ENCODE peak calls at places on chromosome 11, in five cellular contexts. One of them, this sample, is unnamed.

GRCh38 chr11:2882681-2883110 is 2.9 kb downstream of the CDKN1C start:
- DNase-seq in Peyer's patch: no peak
- DNase-seq in gastrocnemius medialis: no peak
- DNase-seq in IMR-90: no peak
- DNase-seq in GM23338: peak; percentile 50
- DNase-seq in this sample: no peak

GRCh38 chr11:130070109-130070828 is 575 bp downstream of the APLP2 start:
- DNase-seq in GM23338: peak; percentile 56
- DNase-seq in IMR-90: peak; percentile 13
- DNase-seq in gastrocnemius medialis: no peak
- DNase-seq in Peyer's patch: peak; percentile 44
- DNase-seq in this sample: no peak

GRCh38 chr11:8698379-8698851 is 15.8 kb downstream of the RPL27A start:
- DNase-seq in Peyer's patch: no peak
- DNase-seq in IMR-90: no peak
- DNase-seq in gastrocnemius medialis: no peak
- DNase-seq in GM23338: peak; percentile 54
- DNase-seq in this sample: no peak

GRCh38 chr11:40393511-40393910 is 1065.9 kb downstream of the LRRC4C start:
- DNase-seq in GM23338: no peak
- DNase-seq in gastrocnemius medialis: no peak
- DNase-seq in Peyer's patch: no peak
- DNase-seq in IMR-90: no peak
- DNase-seq in this sample: no peak

GRCh38 chr11:116835791-116836647 is 1.4 kb downstream of the APOA1 start:
- DNase-seq in Peyer's patch: peak; percentile 68
- DNase-seq in IMR-90: peak; percentile 93
- DNase-seq in gastrocnemius medialis: peak; percentile 65
- DNase-seq in GM23338: peak; percentile 95
- DNase-seq in this sample: peak; percentile 86

GRCh38 chr11:125948278-125949051 is 2.6 kb downstream of the VSIG10L2 start:
- DNase-seq in GM23338: no peak
- DNase-seq in gastrocnemius medialis: no peak
- DNase-seq in Peyer's patch: no peak
- DNase-seq in IMR-90: no peak
- DNase-seq in this sample: peak; percentile 52

GRCh38 chr11:34865261-34865660 is 50.9 kb downstream of the APIP start:
- DNase-seq in gastrocnemius medialis: no peak
- DNase-seq in Peyer's patch: no peak
- DNase-seq in IMR-90: no peak
- DNase-seq in GM23338: no peak
- DNase-seq in this sample: no peak

GRCh38 chr11:19365743-19366410 is 125.1 kb upstream of the E2F8 start:
- DNase-seq in gastrocnemius medialis: no peak
- DNase-seq in IMR-90: no peak
- DNase-seq in GM23338: no peak
- DNase-seq in Peyer's patch: no peak
- DNase-seq in this sample: no peak

GRCh38 chr11:115717215-115717584 is 213.0 kb upstream of the CADM1 start:
- DNase-seq in Peyer's patch: no peak
- DNase-seq in GM23338: no peak
- DNase-seq in gastrocnemius medialis: no peak
- DNase-seq in IMR-90: peak; percentile 46
- DNase-seq in this sample: no peak

GRCh38 chr11:106329273-106330018 is 252.0 kb downstream of the AASDHPPT start:
- DNase-seq in Peyer's patch: no peak
- DNase-seq in IMR-90: no peak
- DNase-seq in GM23338: no peak
- DNase-seq in gastrocnemius medialis: no peak
- DNase-seq in this sample: no peak

GRCh38 chr11:118872403-118872821 is 11.3 kb upstream of the CXCR5 start:
- DNase-seq in GM23338: no peak
- DNase-seq in gastrocnemius medialis: no peak
- DNase-seq in Peyer's patch: peak; percentile 82
- DNase-seq in IMR-90: no peak
- DNase-seq in this sample: no peak

GRCh38 chr11:76769645-76770586 is 13.2 kb upstream of the TSKU start:
- DNase-seq in Peyer's patch: no peak
- DNase-seq in gastrocnemius medialis: no peak
- DNase-seq in GM23338: no peak
- DNase-seq in IMR-90: peak; percentile 72
- DNase-seq in this sample: no peak

GRCh38 chr11:9568854-9569587 is 4.4 kb upstream of the WEE1 start:
- DNase-seq in Peyer's patch: peak; percentile 41
- DNase-seq in IMR-90: peak; percentile 89
- DNase-seq in GM23338: peak; percentile 92
- DNase-seq in gastrocnemius medialis: no peak
- DNase-seq in this sample: peak; percentile 83

GRCh38 chr11:44624761-44625221 is 59.3 kb downstream of the CD82 start:
- DNase-seq in Peyer's patch: no peak
- DNase-seq in GM23338: no peak
- DNase-seq in IMR-90: no peak
- DNase-seq in gastrocnemius medialis: no peak
- DNase-seq in this sample: peak; percentile 40

GRCh38 chr11:44270403-44271192 is 39.3 kb downstream of the ALX4 start:
- DNase-seq in Peyer's patch: no peak
- DNase-seq in gastrocnemius medialis: no peak
- DNase-seq in GM23338: no peak
- DNase-seq in IMR-90: no peak
- DNase-seq in this sample: no peak

GRCh38 chr11:79794484-79795393 is 353.9 kb upstream of the TENM4 start:
- DNase-seq in Peyer's patch: no peak
- DNase-seq in IMR-90: no peak
- DNase-seq in gastrocnemius medialis: no peak
- DNase-seq in GM23338: peak; percentile 2
- DNase-seq in this sample: no peak

GRCh38 chr11:33630936-33631748 is 69.5 kb downstream of the C11orf91 start:
- DNase-seq in IMR-90: no peak
- DNase-seq in gastrocnemius medialis: no peak
- DNase-seq in GM23338: no peak
- DNase-seq in Peyer's patch: no peak
- DNase-seq in this sample: no peak

GRCh38 chr11:22151795-22152194 is 41.1 kb upstream of the ANO5 start:
- DNase-seq in GM23338: no peak
- DNase-seq in IMR-90: no peak
- DNase-seq in gastrocnemius medialis: no peak
- DNase-seq in Peyer's patch: no peak
- DNase-seq in this sample: no peak

DNA sequence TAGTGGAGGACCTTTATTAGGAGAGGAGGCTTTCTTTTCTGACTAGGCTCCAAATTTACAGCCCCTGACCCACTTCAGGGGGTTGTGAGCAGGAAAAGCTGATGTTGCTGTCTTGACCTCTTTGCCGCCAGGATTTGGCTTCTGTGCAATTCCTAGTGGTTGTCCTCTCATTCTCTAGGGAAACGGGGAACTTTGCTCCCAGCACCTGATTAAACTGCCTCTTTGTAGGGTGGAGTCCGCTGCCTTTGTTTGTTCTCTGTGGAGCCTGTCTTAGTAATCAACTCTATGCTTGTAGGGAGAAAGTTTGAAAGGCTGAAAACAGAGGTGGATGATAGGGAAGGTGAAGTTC is 16.3 kb downstream of the CTNND1 start:
- DNase-seq in gastrocnemius medialis: no peak
- DNase-seq in GM23338: peak; percentile 55
- DNase-seq in Peyer's patch: no peak
- DNase-seq in IMR-90: no peak
- DNase-seq in this sample: no peak
- H3K4me1 ChIP-seq in gastrocnemius medialis: peaks cover 93% of the 10 kb centered on the region
- H3K4me1 ChIP-seq in GM23338: peaks cover 59% of the 10 kb centered on the region
- H3K4me1 ChIP-seq in Peyer's patch: no peaks in the 10 kb centered on the region
- H3K4me1 ChIP-seq in IMR-90: peaks cover 31% of the 10 kb centered on the region
- H3K4me1 ChIP-seq in this sample: no peaks in the 10 kb centered on the region

GRCh38 chr11:88597387-88597786 is 259.9 kb upstream of the CTSC start:
- DNase-seq in Peyer's patch: no peak
- DNase-seq in gastrocnemius medialis: no peak
- DNase-seq in GM23338: no peak
- DNase-seq in IMR-90: no peak
- DNase-seq in this sample: no peak
- H3K4me3 ChIP-seq in Peyer's patch: no peak overlapping the region
- H3K4me3 ChIP-seq in gastrocnemius medialis: no peak overlapping the region
- H3K4me3 ChIP-seq in GM23338: no peak overlapping the region
- H3K4me3 ChIP-seq in IMR-90: no peak overlapping the region
- H3K4me3 ChIP-seq in this sample: no peak overlapping the region

DNA sequence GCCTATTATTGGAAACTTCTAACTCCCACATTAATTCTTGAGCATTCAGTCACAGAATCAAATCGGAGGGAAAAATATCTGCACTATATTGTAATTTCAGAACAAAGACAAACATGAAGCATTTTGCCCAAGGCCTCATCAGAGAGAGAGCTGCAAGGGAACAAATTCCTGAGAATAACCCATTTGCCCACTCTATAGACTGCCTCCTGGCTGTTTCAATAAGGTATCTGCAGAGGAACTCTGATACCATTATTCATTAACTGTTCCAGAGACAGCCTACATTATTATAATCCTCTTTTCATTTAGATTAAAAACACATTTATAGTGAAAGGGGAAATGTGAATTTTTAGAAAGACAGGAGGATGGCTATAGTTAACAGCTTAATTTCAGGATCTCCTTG is 663.9 kb downstream of the DLG2 start:
- DNase-seq in GM23338: peak; percentile 21
- DNase-seq in IMR-90: no peak
- DNase-seq in gastrocnemius medialis: no peak
- DNase-seq in Peyer's patch: no peak
- DNase-seq in this sample: no peak
- H3K27ac ChIP-seq in GM23338: no peak overlapping the region
- H3K27ac ChIP-seq in IMR-90: no peak overlapping the region
- H3K27ac ChIP-seq in gastrocnemius medialis: no peak overlapping the region
- H3K27ac ChIP-seq in Peyer's patch: no peak overlapping the region
- H3K27ac ChIP-seq in this sample: no peak overlapping the region

GRCh38 chr11:65426839-65427690 is 4.5 kb downstream of the NEAT1 start:
- DNase-seq in IMR-90: peak; percentile 77
- DNase-seq in gastrocnemius medialis: no peak
- DNase-seq in Peyer's patch: peak; percentile 44
- DNase-seq in GM23338: peak; percentile 54
- DNase-seq in this sample: peak; percentile 65

GRCh38 chr11:65425971-65426838 is 3.6 kb downstream of the NEAT1 start:
- DNase-seq in Peyer's patch: peak; percentile 10
- DNase-seq in gastrocnemius medialis: no peak
- DNase-seq in IMR-90: peak; percentile 89
- DNase-seq in GM23338: no peak
- DNase-seq in this sample: peak; percentile 34

GRCh38 chr11:65424200-65425104 is 1.9 kb downstream of the NEAT1 start:
- DNase-seq in Peyer's patch: no peak
- DNase-seq in gastrocnemius medialis: no peak
- DNase-seq in GM23338: peak; percentile 18
- DNase-seq in IMR-90: peak; percentile 54
- DNase-seq in this sample: peak; percentile 58

GRCh38 chr11:65423516-65424199 is 1.1 kb downstream of the NEAT1 start:
- DNase-seq in GM23338: no peak
- DNase-seq in IMR-90: peak; percentile 32
- DNase-seq in Peyer's patch: no peak
- DNase-seq in gastrocnemius medialis: no peak
- DNase-seq in this sample: no peak

DNA sequence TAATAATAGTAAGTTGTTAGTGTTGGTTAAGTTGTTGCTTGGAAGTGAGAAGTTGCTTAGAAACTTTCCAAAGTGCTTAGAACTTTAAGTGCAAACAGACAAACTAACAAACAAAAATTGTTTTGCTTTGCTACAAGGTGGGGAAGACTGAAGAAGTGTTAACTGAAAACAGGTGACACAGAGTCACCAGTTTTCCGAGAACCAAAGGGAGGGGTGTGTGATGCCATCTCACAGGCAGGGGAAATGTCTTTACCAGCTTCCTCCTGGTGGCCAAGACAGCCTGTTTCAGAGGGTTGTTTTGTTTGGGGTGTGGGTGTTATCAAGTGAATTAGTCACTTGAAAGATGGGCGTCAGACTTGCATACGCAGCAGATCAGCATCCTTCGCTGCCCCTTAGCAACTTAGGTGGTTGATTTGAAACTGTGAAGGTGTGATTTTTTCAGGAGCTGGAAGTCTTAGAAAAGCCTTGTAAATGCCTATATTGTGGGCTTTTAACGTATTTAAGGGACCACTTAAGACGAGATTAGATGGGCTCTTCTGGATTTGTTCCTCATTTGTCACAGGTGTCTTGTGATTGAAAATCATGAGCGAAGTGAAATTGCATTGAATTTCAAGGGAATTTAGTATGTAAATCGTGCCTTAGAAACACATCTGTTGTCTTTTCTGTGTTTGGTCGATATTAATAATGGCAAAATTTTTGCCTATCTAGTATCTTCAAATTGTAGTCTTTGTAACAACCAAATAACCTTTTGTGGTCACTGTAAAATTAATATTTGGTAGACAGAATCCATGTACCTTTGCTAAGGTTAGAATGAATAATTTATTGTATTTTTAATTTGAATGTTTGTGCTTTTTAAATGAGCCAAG is 2.7 kb downstream of the NEAT1 start:
- DNase-seq in Peyer's patch: peak; percentile 77
- DNase-seq in IMR-90: peak; percentile 78
- DNase-seq in GM23338: peak; percentile 58
- DNase-seq in gastrocnemius medialis: no peak
- DNase-seq in this sample: peak; percentile 59
- H3K4me1 ChIP-seq in Peyer's patch: peaks cover 19% of the 10 kb centered on the region
- H3K4me1 ChIP-seq in IMR-90: peaks cover 2% of the 10 kb centered on the region
- H3K4me1 ChIP-seq in GM23338: peaks cover 81% of the 10 kb centered on the region
- H3K4me1 ChIP-seq in gastrocnemius medialis: peaks cover 37% of the 10 kb centered on the region
- H3K4me1 ChIP-seq in this sample: no peaks in the 10 kb centered on the region

GRCh38 chr11:65643971-65644370 is 6.1 kb downstream of the SIPA1 start:
- DNase-seq in GM23338: peak; percentile 73
- DNase-seq in gastrocnemius medialis: no peak
- DNase-seq in IMR-90: no peak
- DNase-seq in Peyer's patch: no peak
- DNase-seq in this sample: no peak

GRCh38 chr11:65642014-65642671 is 4.2 kb downstream of the SIPA1 start:
- DNase-seq in IMR-90: no peak
- DNase-seq in Peyer's patch: peak; percentile 35
- DNase-seq in gastrocnemius medialis: no peak
- DNase-seq in GM23338: peak; percentile 95
- DNase-seq in this sample: no peak

GRCh38 chr11:65639623-65640482 is 2.0 kb downstream of the SIPA1 start:
- DNase-seq in gastrocnemius medialis: no peak
- DNase-seq in Peyer's patch: peak; percentile 96
- DNase-seq in GM23338: no peak
- DNase-seq in IMR-90: no peak
- DNase-seq in this sample: no peak

GRCh38 chr11:65640483-65641207 is 2.7 kb downstream of the SIPA1 start:
- DNase-seq in gastrocnemius medialis: no peak
- DNase-seq in Peyer's patch: peak; percentile 88
- DNase-seq in GM23338: no peak
- DNase-seq in IMR-90: no peak
- DNase-seq in this sample: no peak

GRCh38 chr11:65641233-65642013 is 3.5 kb downstream of the SIPA1 start:
- DNase-seq in GM23338: no peak
- DNase-seq in IMR-90: no peak
- DNase-seq in gastrocnemius medialis: no peak
- DNase-seq in Peyer's patch: no peak
- DNase-seq in this sample: no peak
- H3K4me3 ChIP-seq in GM23338: peak overlapping the region; percentile 87
- H3K4me3 ChIP-seq in IMR-90: no peak overlapping the region
- H3K4me3 ChIP-seq in gastrocnemius medialis: no peak overlapping the region
- H3K4me3 ChIP-seq in Peyer's patch: peak overlapping the region; percentile 77
- H3K4me3 ChIP-seq in this sample: no peak overlapping the region

This sample was measured in right atrium auricular region.